ENCODE peak calls at places on chromosomes 12 and 14, in nine cellular contexts. One of them, this sample, is unnamed.

GRCh38 chr12:109291531-109292341 is 17.3 kb downstream of the FOXN4 start:
- DNase-seq in suprapubic skin: no peak
- DNase-seq in HL-60: no peak
- DNase-seq in SK-N-SH: peak; percentile 95
- DNase-seq in breast epithelium: peak; percentile 43
- DNase-seq in esophagus muscularis mucosa: no peak
- DNase-seq in stomach: peak; percentile 34
- DNase-seq in GM12891: no peak
- DNase-seq in HCT116: no peak
- DNase-seq in this sample: no peak

GRCh38 chr12:70178038-70178437 is 65.2 kb upstream of the CNOT2 start:
- DNase-seq in suprapubic skin: no peak
- DNase-seq in HL-60: no peak
- DNase-seq in SK-N-SH: peak; percentile 2
- DNase-seq in breast epithelium: no peak
- DNase-seq in esophagus muscularis mucosa: no peak
- DNase-seq in stomach: no peak
- DNase-seq in GM12891: no peak
- DNase-seq in HCT116: no peak
- DNase-seq in this sample: no peak

GRCh38 chr14:105492051-105492965 is 1.3 kb downstream of the TEDC1 start:
- DNase-seq in suprapubic skin: no peak
- DNase-seq in HL-60: no peak
- DNase-seq in SK-N-SH: no peak
- DNase-seq in breast epithelium: peak; percentile 40
- DNase-seq in esophagus muscularis mucosa: no peak
- DNase-seq in stomach: no peak
- DNase-seq in GM12891: no peak
- DNase-seq in HCT116: no peak
- DNase-seq in this sample: no peak

GRCh38 chr14:104659146-104659545 is 30.3 kb upstream of the INF2 start:
- DNase-seq in suprapubic skin: no peak
- DNase-seq in HL-60: no peak
- DNase-seq in SK-N-SH: no peak
- DNase-seq in breast epithelium: no peak
- DNase-seq in esophagus muscularis mucosa: no peak
- DNase-seq in stomach: no peak
- DNase-seq in GM12891: no peak
- DNase-seq in HCT116: no peak
- DNase-seq in this sample: no peak

GRCh38 chr12:63898764-63899337 is 54.4 kb downstream of the SRGAP1 start:
- DNase-seq in suprapubic skin: no peak
- DNase-seq in HL-60: no peak
- DNase-seq in SK-N-SH: no peak
- DNase-seq in breast epithelium: no peak
- DNase-seq in esophagus muscularis mucosa: no peak
- DNase-seq in stomach: no peak
- DNase-seq in GM12891: no peak
- DNase-seq in HCT116: no peak
- DNase-seq in this sample: no peak

GRCh38 chr14:66495214-66496098 is 9.3 kb downstream of the CCDC196 start:
- DNase-seq in suprapubic skin: no peak
- DNase-seq in HL-60: peak; percentile 35
- DNase-seq in SK-N-SH: peak; percentile 40
- DNase-seq in breast epithelium: peak; percentile 19
- DNase-seq in esophagus muscularis mucosa: no peak
- DNase-seq in stomach: peak; percentile 44
- DNase-seq in GM12891: peak; percentile 2
- DNase-seq in HCT116: peak; percentile 39
- DNase-seq in this sample: no peak

GRCh38 chr12:96258451-96258933 is 64.3 kb downstream of the ELK3 start:
- DNase-seq in suprapubic skin: no peak
- DNase-seq in HL-60: no peak
- DNase-seq in SK-N-SH: no peak
- DNase-seq in breast epithelium: no peak
- DNase-seq in esophagus muscularis mucosa: no peak
- DNase-seq in stomach: no peak
- DNase-seq in GM12891: no peak
- DNase-seq in HCT116: no peak
- DNase-seq in this sample: no peak

GRCh38 chr14:98200621-98201020 is 1071.4 kb downstream of the BCL11B start:
- DNase-seq in suprapubic skin: no peak
- DNase-seq in HL-60: no peak
- DNase-seq in SK-N-SH: no peak
- DNase-seq in breast epithelium: no peak
- DNase-seq in esophagus muscularis mucosa: no peak
- DNase-seq in stomach: no peak
- DNase-seq in GM12891: no peak
- DNase-seq in HCT116: no peak
- DNase-seq in this sample: no peak

GRCh38 chr12:110543252-110543959 is 39.7 kb downstream of the PPTC7 start:
- DNase-seq in suprapubic skin: peak; percentile 96
- DNase-seq in HL-60: no peak
- DNase-seq in SK-N-SH: no peak
- DNase-seq in breast epithelium: peak; percentile 91
- DNase-seq in esophagus muscularis mucosa: peak; percentile 98
- DNase-seq in stomach: peak; percentile 91
- DNase-seq in GM12891: no peak
- DNase-seq in HCT116: no peak
- DNase-seq in this sample: no peak

GRCh38 chr14:88063807-88064206 is 58.9 kb downstream of the GPR65 start:
- DNase-seq in suprapubic skin: no peak
- DNase-seq in HL-60: no peak
- DNase-seq in SK-N-SH: no peak
- DNase-seq in breast epithelium: no peak
- DNase-seq in esophagus muscularis mucosa: no peak
- DNase-seq in stomach: no peak
- DNase-seq in GM12891: no peak
- DNase-seq in HCT116: no peak
- DNase-seq in this sample: no peak

GRCh38 chr12:56086096-56086495 is 6.1 kb downstream of the ERBB3 start:
- DNase-seq in suprapubic skin: no peak
- DNase-seq in HL-60: no peak
- DNase-seq in SK-N-SH: no peak
- DNase-seq in breast epithelium: peak; percentile 76
- DNase-seq in esophagus muscularis mucosa: no peak
- DNase-seq in stomach: peak; percentile 82
- DNase-seq in GM12891: no peak
- DNase-seq in HCT116: no peak
- DNase-seq in this sample: no peak

GRCh38 chr14:81396108-81396507 is 4.0 kb downstream of the STON2 start:
- DNase-seq in suprapubic skin: no peak
- DNase-seq in HL-60: no peak
- DNase-seq in SK-N-SH: no peak
- DNase-seq in breast epithelium: no peak
- DNase-seq in esophagus muscularis mucosa: peak; percentile 77
- DNase-seq in stomach: no peak
- DNase-seq in GM12891: no peak
- DNase-seq in HCT116: no peak
- DNase-seq in this sample: no peak

GRCh38 chr14:77086017-77086727 is 11.9 kb upstream of the CIPC start:
- DNase-seq in suprapubic skin: no peak
- DNase-seq in HL-60: no peak
- DNase-seq in SK-N-SH: no peak
- DNase-seq in breast epithelium: peak; percentile 54
- DNase-seq in esophagus muscularis mucosa: no peak
- DNase-seq in stomach: no peak
- DNase-seq in GM12891: no peak
- DNase-seq in HCT116: no peak
- DNase-seq in this sample: no peak

GRCh38 chr12:50110762-50111416 is 1.1 kb upstream of the COX14 start:
- DNase-seq in suprapubic skin: no peak
- DNase-seq in HL-60: no peak
- DNase-seq in SK-N-SH: no peak
- DNase-seq in breast epithelium: peak; percentile 60
- DNase-seq in esophagus muscularis mucosa: no peak
- DNase-seq in stomach: peak; percentile 78
- DNase-seq in GM12891: no peak
- DNase-seq in HCT116: no peak
- DNase-seq in this sample: no peak

GRCh38 chr14:68718033-68718725 is 74.7 kb downstream of the ZFP36L1 start:
- DNase-seq in suprapubic skin: no peak
- DNase-seq in HL-60: no peak
- DNase-seq in SK-N-SH: no peak
- DNase-seq in breast epithelium: no peak
- DNase-seq in esophagus muscularis mucosa: no peak
- DNase-seq in stomach: no peak
- DNase-seq in GM12891: no peak
- DNase-seq in HCT116: peak; percentile 36
- DNase-seq in this sample: no peak

GRCh38 chr14:90091393-90091792 is 29.6 kb downstream of the KCNK13 start:
- DNase-seq in suprapubic skin: no peak
- DNase-seq in HL-60: no peak
- DNase-seq in SK-N-SH: peak; percentile 50
- DNase-seq in breast epithelium: no peak
- DNase-seq in esophagus muscularis mucosa: peak; percentile 74
- DNase-seq in stomach: no peak
- DNase-seq in GM12891: no peak
- DNase-seq in HCT116: no peak
- DNase-seq in this sample: no peak

GRCh38 chr12:101570022-101570421 is 24.7 kb upstream of the MYBPC1 start:
- DNase-seq in suprapubic skin: no peak
- DNase-seq in HL-60: no peak
- DNase-seq in SK-N-SH: peak; percentile 4
- DNase-seq in breast epithelium: no peak
- DNase-seq in esophagus muscularis mucosa: no peak
- DNase-seq in stomach: no peak
- DNase-seq in GM12891: no peak
- DNase-seq in HCT116: no peak
- DNase-seq in this sample: no peak

GRCh38 chr14:101481557-101481956 is 79.7 kb upstream of the DIO3 start:
- DNase-seq in suprapubic skin: peak; percentile 40
- DNase-seq in HL-60: no peak
- DNase-seq in SK-N-SH: no peak
- DNase-seq in breast epithelium: no peak
- DNase-seq in esophagus muscularis mucosa: no peak
- DNase-seq in stomach: peak; percentile 13
- DNase-seq in GM12891: no peak
- DNase-seq in HCT116: no peak
- DNase-seq in this sample: no peak

GRCh38 chr12:86122846-86123468 is 133.2 kb downstream of the MGAT4C start:
- DNase-seq in suprapubic skin: no peak
- DNase-seq in HL-60: no peak
- DNase-seq in SK-N-SH: no peak
- DNase-seq in breast epithelium: no peak
- DNase-seq in esophagus muscularis mucosa: no peak
- DNase-seq in stomach: no peak
- DNase-seq in GM12891: no peak
- DNase-seq in HCT116: no peak
- DNase-seq in this sample: no peak
- TF ChIP-seq POLR2AphosphoS5 in suprapubic skin: no peak
- TF ChIP-seq POLR2AphosphoS5 in HL-60: no peak
- TF ChIP-seq POLR2AphosphoS5 in SK-N-SH: no peak
- TF ChIP-seq POLR2AphosphoS5 in breast epithelium: no peak
- TF ChIP-seq POLR2AphosphoS5 in esophagus muscularis mucosa: no peak
- TF ChIP-seq POLR2AphosphoS5 in stomach: no peak
- TF ChIP-seq POLR2AphosphoS5 in GM12891: no peak
- TF ChIP-seq POLR2AphosphoS5 in HCT116: no peak
- TF ChIP-seq POLR2AphosphoS5 in this sample: no peak

GRCh38 chr14:59920378-59920683 is 387 bp downstream of the LRRC9 start:
- DNase-seq in suprapubic skin: no peak
- DNase-seq in HL-60: no peak
- DNase-seq in SK-N-SH: no peak
- DNase-seq in breast epithelium: no peak
- DNase-seq in esophagus muscularis mucosa: no peak
- DNase-seq in stomach: no peak
- DNase-seq in GM12891: no peak
- DNase-seq in HCT116: no peak
- DNase-seq in this sample: no peak

GRCh38 chr14:59918824-59919581 is 941 bp upstream of the LRRC9 start:
- DNase-seq in suprapubic skin: no peak
- DNase-seq in HL-60: no peak
- DNase-seq in SK-N-SH: peak; percentile 56
- DNase-seq in breast epithelium: no peak
- DNase-seq in esophagus muscularis mucosa: no peak
- DNase-seq in stomach: no peak
- DNase-seq in GM12891: no peak
- DNase-seq in HCT116: peak; percentile 16
- DNase-seq in this sample: peak; percentile 5

GRCh38 chr14:59919582-59920377 is at the start of gene LRRC9:
- DNase-seq in suprapubic skin: peak; percentile 78
- DNase-seq in HL-60: peak; percentile 7
- DNase-seq in SK-N-SH: peak; percentile 83
- DNase-seq in breast epithelium: no peak
- DNase-seq in esophagus muscularis mucosa: no peak
- DNase-seq in stomach: no peak
- DNase-seq in GM12891: no peak
- DNase-seq in HCT116: no peak
- DNase-seq in this sample: peak; percentile 9
- TF ChIP-seq POLR2AphosphoS5 in suprapubic skin: no peak
- TF ChIP-seq POLR2AphosphoS5 in HL-60: no peak
- TF ChIP-seq POLR2AphosphoS5 in SK-N-SH: no peak
- TF ChIP-seq POLR2AphosphoS5 in breast epithelium: no peak
- TF ChIP-seq POLR2AphosphoS5 in esophagus muscularis mucosa: no peak
- TF ChIP-seq POLR2AphosphoS5 in stomach: no peak
- TF ChIP-seq POLR2AphosphoS5 in GM12891: no peak
- TF ChIP-seq POLR2AphosphoS5 in HCT116: no peak
- TF ChIP-seq POLR2AphosphoS5 in this sample: no peak

DNA sequence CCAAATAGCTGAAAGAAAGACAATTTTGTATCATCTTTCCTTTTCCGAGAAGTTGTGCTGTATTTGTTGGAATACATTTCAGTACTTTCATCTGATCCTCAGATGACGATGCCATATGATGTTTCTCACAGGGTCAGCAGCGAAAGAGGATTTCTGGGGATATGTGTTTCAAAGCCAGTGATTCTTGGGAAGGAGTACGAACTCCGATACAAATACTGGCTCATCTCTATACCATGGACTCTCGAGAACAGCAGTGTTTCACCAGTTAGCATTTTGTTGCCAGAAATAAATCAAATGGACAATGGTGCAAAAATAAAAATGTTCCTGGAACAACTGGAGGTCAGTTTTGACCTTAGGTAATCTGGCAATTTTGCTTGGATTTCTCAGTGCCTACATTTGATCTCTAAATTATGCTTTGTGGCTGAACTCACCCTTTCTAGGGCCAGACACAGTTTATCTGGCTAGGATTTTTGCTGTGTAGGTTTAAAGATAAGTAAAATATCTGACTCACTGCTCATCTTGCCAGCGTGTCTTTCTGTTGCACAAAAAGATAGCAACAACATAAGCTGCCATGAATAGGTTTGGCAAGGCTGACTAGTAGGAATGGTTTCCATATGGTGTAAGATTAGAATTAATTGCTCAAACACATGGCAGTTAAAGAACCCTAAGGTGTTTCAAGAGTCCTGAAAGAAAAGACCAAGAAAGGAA is 11.0 kb upstream of the MGP start:
- DNase-seq in suprapubic skin: no peak
- DNase-seq in HL-60: no peak
- DNase-seq in SK-N-SH: no peak
- DNase-seq in breast epithelium: no peak
- DNase-seq in esophagus muscularis mucosa: no peak
- DNase-seq in stomach: no peak
- DNase-seq in GM12891: no peak
- DNase-seq in HCT116: no peak
- DNase-seq in this sample: no peak
- TF ChIP-seq POLR2AphosphoS5 in suprapubic skin: no peak
- TF ChIP-seq POLR2AphosphoS5 in HL-60: no peak
- TF ChIP-seq POLR2AphosphoS5 in SK-N-SH: no peak
- TF ChIP-seq POLR2AphosphoS5 in breast epithelium: peak; percentile 44
- TF ChIP-seq POLR2AphosphoS5 in esophagus muscularis mucosa: peak; percentile 18
- TF ChIP-seq POLR2AphosphoS5 in stomach: no peak
- TF ChIP-seq POLR2AphosphoS5 in GM12891: no peak
- TF ChIP-seq POLR2AphosphoS5 in HCT116: no peak
- TF ChIP-seq POLR2AphosphoS5 in this sample: no peak

GRCh38 chr12:111998015-111998414 is 14.9 kb downstream of the TMEM116 start:
- DNase-seq in suprapubic skin: no peak
- DNase-seq in HL-60: no peak
- DNase-seq in SK-N-SH: no peak
- DNase-seq in breast epithelium: no peak
- DNase-seq in esophagus muscularis mucosa: no peak
- DNase-seq in stomach: no peak
- DNase-seq in GM12891: no peak
- DNase-seq in HCT116: no peak
- DNase-seq in this sample: no peak
- TF ChIP-seq POLR2AphosphoS5 in suprapubic skin: no peak
- TF ChIP-seq POLR2AphosphoS5 in HL-60: no peak
- TF ChIP-seq POLR2AphosphoS5 in SK-N-SH: no peak
- TF ChIP-seq POLR2AphosphoS5 in breast epithelium: no peak
- TF ChIP-seq POLR2AphosphoS5 in esophagus muscularis mucosa: no peak
- TF ChIP-seq POLR2AphosphoS5 in stomach: no peak
- TF ChIP-seq POLR2AphosphoS5 in GM12891: no peak
- TF ChIP-seq POLR2AphosphoS5 in HCT116: no peak
- TF ChIP-seq POLR2AphosphoS5 in this sample: no peak